ENCODE peak calls at places on chromosomes 5 and 9, in ten cellular contexts. N is SIG-M5; B is sciatic nerve; O is C1 segment of cervical spinal cord; P is activated T-helper 1 cell treated with Interleukin-2 at 50 U/mL for 16 hours; W is CD8-positive, alpha-beta T cell; K is HT1080; M is amniotic stem cell; A is erythroblast; F is T-helper 17 cell. T is an unnamed sample.
A peak's percentile ranks its signal among the peaks of the same experiment; 100 is the strongest.

GRCh38 chr5:136202800-136203199 is 9.8 kb upstream of the SMIM32 start:
- DNase-seq in N (no peak), B (no peak), O (no peak), P (no peak), W (no peak), K (no peak), M (no peak), A (no peak), F (no peak), T (no peak)

GRCh38 chr9:126663661-126664072 is 49.9 kb downstream of the LMX1B start:
- DNase-seq in N (no peak), B (no peak), O (no peak), P (no peak), W (no peak), K (no peak), M (no peak), A (no peak), F (no peak), T (no peak)

GRCh38 chr5:125484272-125485002 is 738.0 kb upstream of the ZNF608 start:
- DNase-seq in N (no peak), B (peak; percentile 64), O (peak; percentile 56), P (no peak), W (no peak), K (peak; percentile 89), M (peak; percentile 23), A (no peak), F (no peak), T (no peak)

GRCh38 chr5:140785905-140786686 is at the start of gene PCDHA1:
- DNase-seq in N (no peak), B (no peak), O (no peak), P (no peak), W (no peak), K (no peak), M (no peak), A (peak; percentile 12), F (no peak), T (no peak)

GRCh38 chr5:139407517-139407916 is 3.6 kb upstream of the SPATA24 start:
- DNase-seq in N (no peak), B (no peak), O (no peak), P (no peak), W (no peak), K (no peak), M (no peak), A (no peak), F (no peak), T (peak; percentile 21)

GRCh38 chr9:93309889-93310425 is 126.0 kb downstream of the WNK2 start:
- DNase-seq in N (no peak), B (no peak), O (no peak), P (no peak), W (no peak), K (no peak), M (no peak), A (no peak), F (no peak), T (no peak)

GRCh38 chr9:114283551-114284111 is 39.3 kb upstream of the ORM1 start:
- DNase-seq in N (no peak), B (peak; percentile 36), O (no peak), P (no peak), W (no peak), K (no peak), M (no peak), A (no peak), F (no peak), T (no peak)

GRCh38 chr5:133552925-133553525 is 59.3 kb downstream of the FSTL4 start:
- DNase-seq in N (no peak), B (peak; percentile 69), O (no peak), P (no peak), W (peak; percentile 13), K (peak; percentile 39), M (no peak), A (peak; percentile 51), F (peak; percentile 19), T (peak; percentile 22)

GRCh38 chr9:69391946-69392345 is 66.9 kb downstream of the ENTREP1 start:
- DNase-seq in N (no peak), B (no peak), O (peak; percentile 8), P (no peak), W (no peak), K (no peak), M (no peak), A (no peak), F (no peak), T (no peak)